ENCODE peak calls at places on chromosomes 13 and 19, in six cellular contexts. L, S, V, K, P and U are unnamed samples.

GRCh38 chr13:97005631-97006262 is 11.5 kb upstream of the OXGR1 start:
- DNase-seq in L (peak; percentile 63), S (peak; percentile 77), V (no peak), K (no peak), P (no peak), U (no peak)

GRCh38 chr19:7715671-7716070 is 13.7 kb upstream of the FCER2 start:
- DNase-seq in L (no peak), S (no peak), V (no peak), K (no peak), P (no peak), U (no peak)

GRCh38 chr13:48567521-48568331 is 34.8 kb upstream of the RCBTB2 start:
- DNase-seq in L (peak; percentile 68), S (peak; percentile 17), V (no peak), K (no peak), P (no peak), U (no peak)

GRCh38 chr19:17441241-17442135 is 7.0 kb downstream of the TMEM221 start:
- DNase-seq in L (peak; percentile 8), S (no peak), V (no peak), K (no peak), P (peak; percentile 54), U (no peak)

GRCh38 chr13:112078879-112079526 is 12.1 kb downstream of the SOX1 start:
- DNase-seq in L (no peak), S (no peak), V (no peak), K (no peak), P (no peak), U (no peak)

GRCh38 chr13:55815458-55816033 is 1325.2 kb upstream of the PRR20A start:
- DNase-seq in L (no peak), S (no peak), V (no peak), K (no peak), P (no peak), U (no peak)

GRCh38 chr19:6718741-6719539 is 1.5 kb downstream of the C3 start:
- DNase-seq in L (no peak), S (no peak), V (peak; percentile 81), K (no peak), P (no peak), U (no peak)

GRCh38 chr13:39887424-39887823 is 232.0 kb downstream of the COG6 start:
- DNase-seq in L (peak; percentile 83), S (no peak), V (no peak), K (no peak), P (no peak), U (no peak)

DNA sequence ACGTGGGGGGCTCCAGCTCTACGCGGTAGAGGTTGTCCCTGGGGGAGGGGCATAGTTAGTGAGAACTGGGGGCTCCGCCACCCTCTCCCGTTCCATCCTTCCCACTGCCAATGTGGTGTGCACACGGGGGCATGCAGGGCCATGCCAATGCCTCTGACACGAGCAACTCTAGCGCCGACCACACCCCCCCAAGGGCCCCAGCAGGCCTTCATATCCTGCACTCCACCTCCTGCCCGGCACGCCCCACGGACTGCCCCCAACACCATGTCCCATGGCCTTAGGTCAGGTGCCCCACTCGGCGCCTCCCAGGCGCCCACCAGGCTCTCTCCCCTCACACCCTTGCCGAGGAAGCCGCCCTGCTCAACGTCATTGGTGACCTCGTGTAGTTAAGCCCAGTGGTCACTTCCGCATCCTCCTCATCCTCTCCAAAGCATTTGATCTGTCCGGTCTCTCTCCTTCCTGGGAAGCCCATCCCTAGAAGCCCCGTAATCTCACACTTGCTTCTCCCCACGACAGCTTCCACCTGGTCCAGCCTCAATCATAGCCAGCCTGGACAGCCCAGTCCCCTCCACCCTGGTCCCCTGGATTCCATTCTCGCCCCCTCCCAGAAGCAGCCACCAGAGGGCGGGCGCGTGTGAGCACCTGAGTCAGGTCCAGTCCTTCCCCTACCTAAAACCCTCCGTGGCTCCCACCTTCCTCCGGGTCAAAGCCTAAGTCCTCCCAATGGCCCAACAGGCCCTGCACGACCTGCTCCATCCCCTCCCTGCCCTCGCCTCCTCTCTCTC is 2.1 kb downstream of the SEMA6B start:
- DNase-seq in L (no peak), S (no peak), V (no peak), K (no peak), P (no peak), U (peak; percentile 66)
- TF ChIP-seq CTCF in L (peak; percentile 42), S (peak; percentile 31), V (no peak), K (no peak), P (no peak), U (no peak)

GRCh38 chr19:18677156-18677555 is 6.3 kb upstream of the CRTC1 start:
- DNase-seq in L (peak; percentile 68), S (no peak), V (no peak), K (no peak), P (no peak), U (no peak)

GRCh38 chr19:18672606-18673337 is 10.7 kb upstream of the CRTC1 start:
- DNase-seq in L (peak; percentile 66), S (peak; percentile 27), V (peak; percentile 79), K (no peak), P (no peak), U (no peak)

GRCh38 chr19:18674616-18675015 is 8.9 kb upstream of the CRTC1 start:
- DNase-seq in L (no peak), S (no peak), V (peak; percentile 61), K (no peak), P (no peak), U (no peak)

GRCh38 chr19:18676692-18677091 is 6.8 kb upstream of the CRTC1 start:
- DNase-seq in L (no peak), S (no peak), V (no peak), K (no peak), P (no peak), U (no peak)

GRCh38 chr19:18675779-18676178 is 7.7 kb upstream of the CRTC1 start:
- DNase-seq in L (no peak), S (no peak), V (no peak), K (no peak), P (no peak), U (no peak)
- TF ChIP-seq CTCF in L (peak; percentile 58), S (peak; percentile 57), V (peak; percentile 36), K (peak; percentile 26), P (no peak), U (peak; percentile 59)

DNA sequence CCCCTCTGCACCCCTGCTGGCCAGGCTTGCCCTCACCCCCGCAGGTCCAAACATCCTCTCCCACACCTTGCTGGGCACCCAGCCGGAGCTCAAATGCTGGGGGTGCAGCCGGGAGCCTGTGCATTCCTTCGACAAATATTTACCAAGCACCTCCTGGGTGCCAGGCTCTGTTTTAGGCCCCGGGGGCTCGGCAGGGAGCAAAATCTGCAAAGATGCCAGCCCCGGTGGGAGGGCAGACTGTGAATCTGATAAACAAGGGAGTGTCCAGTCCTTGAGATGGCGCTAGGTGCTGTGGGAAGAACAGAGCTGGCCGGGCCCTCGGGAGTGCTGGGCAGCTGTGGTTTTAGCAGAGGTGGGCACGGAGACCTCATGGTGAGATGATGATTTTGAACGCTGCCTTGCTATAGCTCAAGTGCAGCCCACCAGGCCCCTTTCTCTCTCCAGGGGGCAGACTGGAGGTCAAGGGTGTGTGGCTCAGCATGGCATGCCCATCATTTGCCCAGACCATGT is 10.6 kb downstream of the NFIX start:
- DNase-seq in L (no peak), S (no peak), V (no peak), K (no peak), P (no peak), U (no peak)
- TF ChIP-seq CTCF in L (no peak), S (no peak), V (no peak), K (no peak), P (no peak), U (no peak)

GRCh38 chr13:74017301-74018092 is 116.7 kb downstream of the KLF12 start:
- DNase-seq in L (no peak), S (no peak), V (no peak), K (no peak), P (no peak), U (no peak)

GRCh38 chr13:74009100-74009668 is 125.0 kb downstream of the KLF12 start:
- DNase-seq in L (no peak), S (no peak), V (no peak), K (no peak), P (no peak), U (no peak)

DNA sequence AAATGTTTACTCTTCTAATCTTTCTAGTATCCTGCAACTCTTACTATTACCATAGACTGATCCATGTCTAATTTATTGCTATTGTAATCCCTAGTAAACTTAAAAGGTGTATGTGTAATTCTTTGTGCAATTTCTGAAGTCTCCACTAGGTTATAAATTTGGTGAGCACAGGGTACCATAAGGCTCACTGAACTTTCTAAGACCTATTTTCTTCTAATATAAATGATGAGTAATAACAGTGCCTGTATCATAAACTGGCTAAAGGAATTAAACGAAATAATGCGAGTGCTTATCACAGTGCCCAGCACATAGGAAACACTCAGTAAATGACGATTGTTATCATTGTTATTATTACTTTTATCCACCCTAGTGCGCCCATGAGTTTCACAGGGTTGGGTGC is 119.1 kb downstream of the KLF12 start:
- DNase-seq in L (no peak), S (peak; percentile 51), V (no peak), K (no peak), P (no peak), U (no peak)
- TF ChIP-seq CTCF in L (peak; percentile 5), S (peak; percentile 6), V (no peak), K (peak; percentile 31), P (peak; percentile 44), U (peak; percentile 62)

GRCh38 chr13:90118467-90119071 is 1228.9 kb upstream of the MIR17HG start:
- DNase-seq in L (no peak), S (no peak), V (no peak), K (no peak), P (no peak), U (no peak)
- TF ChIP-seq CTCF in L (no peak), S (no peak), V (no peak), K (no peak), P (no peak), U (no peak)